ENCODE peak calls at places on chromosome 22, in six cellular contexts. I is fibroblast of lung, D is HuH-7, C is HFFc6, O is NCI-H1436, A is T follicular helper cell. G is an unnamed sample.

GRCh38 chr22:21837184-21837979 is 30.1 kb downstream of the MAPK1 start:
- DNase-seq in A (no peak), I (peak), O (no peak), D (no peak), C (peak), G (peak)

GRCh38 chr22:31950226-31950625 is 5.9 kb downstream of the YWHAH start:
- DNase-seq in C (no peak), D (no peak), I (no peak), A (no peak), O (no peak), G (peak)

GRCh38 chr22:20173720-20174119 is 22.9 kb upstream of the CCDC188 start:
- DNase-seq in I (no peak), C (no peak), D (peak), A (no peak), O (no peak), G (no peak)

GRCh38 chr22:43408009-43408408 is 3.8 kb upstream of the MPPED1 start:
- DNase-seq in O (no peak), A (no peak), I (no peak), D (no peak), C (no peak), G (no peak)

GRCh38 chr22:35883028-35883620 is 145.5 kb downstream of the RBFOX2 start:
- DNase-seq in D (no peak), A (no peak), O (no peak), C (peak), I (peak), G (peak)

GRCh38 chr22:46067159-46068111 is 82.9 kb upstream of the PPARA start:
- DNase-seq in I (peak), C (no peak), A (no peak), O (no peak), D (no peak), G (peak)

GRCh38 chr22:24803064-24803542 is 2.9 kb upstream of the SGSM1 start:
- DNase-seq in A (peak), O (peak), D (peak), C (peak), I (peak), G (peak)

GRCh38 chr22:24391836-24392217 is 35.6 kb upstream of the ADORA2A start:
- DNase-seq in D (no peak), C (peak), A (no peak), O (no peak), I (peak), G (peak)

GRCh38 chr22:46812034-46812605 is 49.7 kb downstream of the TBC1D22A start:
- DNase-seq in I (no peak), O (no peak), C (no peak), A (no peak), D (no peak), G (no peak)

GRCh38 chr22:18034076-18034475 is 9.7 kb upstream of the MICAL3 start:
- DNase-seq in A (no peak), O (no peak), C (no peak), I (no peak), D (no peak), G (no peak)

GRCh38 chr22:42791721-42792452 is 65.2 kb downstream of the ARFGAP3 start:
- DNase-seq in I (no peak), A (no peak), D (no peak), O (no peak), C (no peak), G (peak)

GRCh38 chr22:43053176-43053575 is 36.0 kb downstream of the TTLL1 start:
- DNase-seq in O (no peak), C (no peak), I (no peak), A (no peak), D (no peak), G (no peak)

GRCh38 chr22:40128989-40129388 is 48.7 kb upstream of the TNRC6B start:
- DNase-seq in I (no peak), A (no peak), O (no peak), D (no peak), C (no peak), G (no peak)

GRCh38 chr22:36546932-36547331 is 18.0 kb upstream of the EIF3D start:
- DNase-seq in D (no peak), C (peak), I (peak), A (no peak), O (no peak), G (peak)

GRCh38 chr22:27492566-27493201 is 308.9 kb downstream of the MN1 start:
- DNase-seq in A (no peak), D (no peak), O (no peak), I (no peak), C (no peak), G (no peak)

GRCh38 chr22:24994070-24994763 is 41.7 kb downstream of the KIAA1671 start:
- DNase-seq in O (peak), I (peak), C (peak), D (no peak), A (no peak), G (peak)

GRCh38 chr22:39472570-39473556 is 16.1 kb downstream of the MGAT3 start:
- DNase-seq in A (no peak), C (no peak), D (no peak), O (no peak), I (no peak), G (no peak)

GRCh38 chr22:17368727-17369552 is at the start of gene CECR2:
- DNase-seq in C (no peak), O (peak), I (peak), A (no peak), D (peak), G (no peak)

GRCh38 chr22:29480512-29481264 is 670 bp downstream of the NEFH start:
- DNase-seq in A (no peak), I (peak), D (no peak), C (no peak), O (no peak), G (peak)

GRCh38 chr22:49411236-49411635 is 416.4 kb downstream of the BRD1 start:
- DNase-seq in O (no peak), C (no peak), I (no peak), D (no peak), A (no peak), G (no peak)

GRCh38 chr22:36136475-36136874 is 24.1 kb downstream of the APOL3 start:
- DNase-seq in C (peak), I (peak), O (no peak), D (no peak), A (no peak), G (peak)

G was measured in GM23248.